ENCODE peak calls at places on chromosomes 2 and 18, in five cellular contexts. B, C, J, T and D are unnamed samples.

GRCh38 chr2:227374158-227374557 is 4.9 kb downstream of the TM4SF20 start:
- DNase-seq in B (no peak), C (no peak), J (peak; percentile 68), T (no peak), D (peak; percentile 26)

GRCh38 chr2:166081852-166082251 is 46.0 kb downstream of the SCN1A start:
- DNase-seq in B (no peak), C (no peak), J (no peak), T (no peak), D (no peak)

GRCh38 chr2:201319511-201319910 is 37.6 kb downstream of the FLACC1 start:
- DNase-seq in B (no peak), C (no peak), J (no peak), T (no peak), D (no peak)

GRCh38 chr2:73859721-73860586 is 31.2 kb downstream of the STAMBP start:
- DNase-seq in B (peak; percentile 53), C (no peak), J (peak; percentile 87), T (no peak), D (peak; percentile 90)

GRCh38 chr2:70190086-70190412 is 770 bp downstream of the C2orf42 start:
- DNase-seq in B (no peak), C (peak; percentile 45), J (no peak), T (peak; percentile 40), D (no peak)

GRCh38 chr2:214450118-214450894 is 39.5 kb downstream of the VWC2L start:
- DNase-seq in B (no peak), C (peak; percentile 21), J (no peak), T (no peak), D (peak; percentile 7)

GRCh38 chr2:134289225-134289624 is 35.4 kb downstream of the MGAT5 start:
- DNase-seq in B (no peak), C (no peak), J (no peak), T (no peak), D (no peak)

GRCh38 chr2:64737547-64737946 is 83.8 kb upstream of the SERTAD2 start:
- DNase-seq in B (no peak), C (no peak), J (no peak), T (no peak), D (no peak)

GRCh38 chr2:140383781-140384180 is 1603.6 kb upstream of the NXPH2 start:
- DNase-seq in B (no peak), C (no peak), J (no peak), T (no peak), D (no peak)

GRCh38 chr2:1675633-1676032 is 68.7 kb downstream of the PXDN start:
- DNase-seq in B (peak; percentile 22), C (no peak), J (peak; percentile 99), T (no peak), D (peak; percentile 98)

GRCh38 chr2:128369126-128369555 is 50.5 kb upstream of the HS6ST1 start:
- DNase-seq in B (no peak), C (peak; percentile 47), J (no peak), T (no peak), D (no peak)

GRCh38 chr2:84906900-84907714 is 1.7 kb downstream of the TMSB10 start:
- DNase-seq in B (peak; percentile 72), C (peak; percentile 84), J (peak; percentile 80), T (peak; percentile 70), D (peak; percentile 81)

GRCh38 chr18:24271381-24272331 is 126.0 kb downstream of the OSBPL1A start:
- DNase-seq in B (peak; percentile 78), C (peak; percentile 94), J (peak; percentile 83), T (peak; percentile 89), D (peak; percentile 72)

GRCh38 chr2:237691908-237692600 is 64.7 kb downstream of the LRRFIP1 start:
- DNase-seq in B (peak; percentile 69), C (peak; percentile 98), J (peak; percentile 84), T (peak; percentile 99), D (peak; percentile 86)

GRCh38 chr2:213157242-213157641 is 5.8 kb upstream of the IKZF2 start:
- DNase-seq in B (no peak), C (no peak), J (no peak), T (no peak), D (no peak)

GRCh38 chr2:226308981-226309380 is 490.6 kb downstream of the IRS1 start:
- DNase-seq in B (no peak), C (no peak), J (no peak), T (no peak), D (no peak)

GRCh38 chr2:100876231-100876860 is 56.4 kb downstream of the NPAS2 start:
- DNase-seq in B (no peak), C (no peak), J (no peak), T (no peak), D (no peak)

GRCh38 chr2:83650897-83651296 is 808.2 kb downstream of the SUCLG1 start:
- DNase-seq in B (no peak), C (no peak), J (no peak), T (no peak), D (peak; percentile 47)

GRCh38 chr2:121038831-121039230 is 246.2 kb downstream of the TFCP2L1 start:
- DNase-seq in B (no peak), C (no peak), J (peak; percentile 73), T (peak; percentile 64), D (peak; percentile 76)

GRCh38 chr2:189580662-189581353 is at the start of gene SLC40A1:
- DNase-seq in B (peak; percentile 86), C (peak; percentile 73), J (peak; percentile 33), T (peak; percentile 95), D (peak; percentile 61)

GRCh38 chr2:144711084-144711483 is 191.2 kb upstream of the ZEB2 start:
- DNase-seq in B (no peak), C (peak; percentile 4), J (no peak), T (no peak), D (no peak)

DNA sequence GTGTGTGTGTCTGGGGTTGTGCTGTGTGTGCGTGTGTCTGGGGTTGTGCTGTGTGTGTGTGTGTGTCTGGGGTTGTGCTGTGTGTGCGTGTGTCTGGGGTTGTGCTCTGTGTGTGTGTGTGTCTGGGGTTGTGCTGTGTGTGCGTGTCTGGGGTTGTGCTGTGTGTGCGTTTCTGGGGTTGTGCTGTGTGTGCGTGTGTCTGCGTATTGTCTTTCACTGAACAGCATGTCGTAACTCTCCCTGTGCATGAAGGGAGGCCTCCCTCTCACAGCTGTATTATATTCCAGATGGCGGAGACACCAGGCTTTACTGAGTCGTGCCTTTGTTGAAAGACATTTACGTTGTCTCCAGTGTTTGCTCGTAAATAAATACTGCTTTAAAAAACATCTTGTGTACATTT is 5.9 kb downstream of the ACKR3 start:
- DNase-seq in B (peak; percentile 45), C (no peak), J (no peak), T (no peak), D (no peak)
- H3K27ac ChIP-seq in B (peak overlapping the region; percentile 9), C (no peak overlapping the region), J (no peak overlapping the region), T (no peak overlapping the region), D (no peak overlapping the region)

GRCh38 chr2:240983361-240983995 is 14.9 kb upstream of the SNED1 start:
- DNase-seq in B (peak; percentile 49), C (peak; percentile 92), J (peak; percentile 50), T (peak; percentile 76), D (peak; percentile 53)
- TF ChIP-seq CTCF in B (peak; percentile 80), C (peak; percentile 60), J (peak; percentile 16), T (peak; percentile 35), D (peak; percentile 72)

DNA sequence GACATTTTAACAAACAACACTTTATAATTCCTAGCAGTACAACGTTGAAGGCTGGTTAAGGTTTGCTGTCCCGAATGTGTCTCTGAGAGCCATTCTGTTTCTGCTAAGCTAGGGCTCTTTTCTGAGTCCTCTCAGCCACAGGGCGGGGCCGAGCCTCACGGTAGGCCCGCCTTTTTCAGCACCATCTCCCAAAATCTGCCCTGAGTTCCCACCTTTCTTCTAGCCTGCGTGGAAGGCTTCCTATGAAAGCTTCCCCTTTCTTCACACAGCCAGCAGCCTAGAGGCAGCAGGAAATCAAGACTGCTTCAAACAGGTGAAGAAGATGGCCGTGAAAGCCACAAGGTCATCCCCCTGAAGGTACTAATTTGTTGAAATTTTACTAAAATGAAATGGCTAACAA is 255.5 kb downstream of the CDH2 start:
- DNase-seq in B (no peak), C (peak; percentile 15), J (no peak), T (no peak), D (peak; percentile 39)
- H2AFZ ChIP-seq in B (no peak overlapping the region), C (peak overlapping the region; percentile 2), J (peak overlapping the region; percentile 85), T (peak overlapping the region; percentile 87), D (peak overlapping the region; percentile 89)

GRCh38 chr2:164811826-164812225 is 29.8 kb downstream of the COBLL1 start:
- DNase-seq in B (no peak), C (no peak), J (no peak), T (no peak), D (no peak)

GRCh38 chr2:164808776-164809175 is 32.8 kb downstream of the COBLL1 start:
- DNase-seq in B (peak; percentile 65), C (no peak), J (peak; percentile 37), T (no peak), D (no peak)

GRCh38 chr2:164812378-164812777 is 29.2 kb downstream of the COBLL1 start:
- DNase-seq in B (no peak), C (no peak), J (no peak), T (no peak), D (no peak)

GRCh38 chr2:164813535-164813934 is 28.1 kb downstream of the COBLL1 start:
- DNase-seq in B (no peak), C (no peak), J (no peak), T (no peak), D (no peak)

DNA sequence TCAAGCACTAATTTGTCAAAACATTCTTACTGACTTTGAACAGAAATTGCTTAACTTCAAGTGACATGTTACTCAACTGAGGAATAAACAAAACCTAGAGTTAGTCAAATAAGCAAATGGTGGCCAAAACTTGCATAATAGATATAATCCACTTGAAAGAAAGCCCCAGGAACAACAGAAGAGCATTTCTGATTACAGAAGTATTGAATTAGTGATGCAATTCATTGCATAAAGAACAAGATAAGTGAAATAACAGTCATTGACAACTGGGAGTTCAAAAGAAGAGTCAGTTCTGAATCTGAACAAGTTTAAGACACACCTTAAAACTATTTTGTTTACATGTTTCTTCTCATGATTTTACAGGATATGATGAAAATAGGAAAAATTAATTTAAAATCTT is 30.8 kb downstream of the COBLL1 start:
- DNase-seq in B (no peak), C (no peak), J (no peak), T (no peak), D (no peak)
- H3K27ac ChIP-seq in B (no peak overlapping the region), C (no peak overlapping the region), J (no peak overlapping the region), T (no peak overlapping the region), D (no peak overlapping the region)

GRCh38 chr2:18062892-18063291 is 184.4 kb downstream of the KCNS3 start:
- DNase-seq in B (no peak), C (no peak), J (no peak), T (no peak), D (no peak)

GRCh38 chr2:18063826-18064485 is 185.5 kb downstream of the KCNS3 start:
- DNase-seq in B (no peak), C (no peak), J (no peak), T (no peak), D (no peak)

GRCh38 chr2:18067980-18068379 is 189.5 kb downstream of the KCNS3 start:
- DNase-seq in B (no peak), C (peak; percentile 45), J (no peak), T (peak; percentile 11), D (no peak)

GRCh38 chr2:18065264-18065663 is 186.8 kb downstream of the KCNS3 start:
- DNase-seq in B (no peak), C (no peak), J (no peak), T (no peak), D (no peak)

GRCh38 chr2:18066894-18067293 is 188.4 kb downstream of the KCNS3 start:
- DNase-seq in B (no peak), C (peak; percentile 8), J (no peak), T (peak; percentile 10), D (no peak)
- TF ChIP-seq CTCF in B (no peak), C (no peak), J (no peak), T (no peak), D (no peak)